ENCODE peak calls at places on chromosome 5, in four cellular contexts. G, Q, W and V are unnamed samples.

GRCh38 chr5:113612060-113612496 is 98.6 kb downstream of the YTHDC2 start:
- DNase-seq in Q (no peak), G (no peak), W (no peak), V (no peak)

GRCh38 chr5:127550652-127551409 is 33.4 kb downstream of the PRRC1 start:
- DNase-seq in W (no peak), Q (no peak), G (no peak), V (no peak)

GRCh38 chr5:163649522-163649921 is 144.1 kb downstream of the MAT2B start:
- DNase-seq in G (no peak), Q (no peak), W (no peak), V (no peak)

GRCh38 chr5:153974131-153974812 is 64.4 kb downstream of the FAM114A2 start:
- DNase-seq in Q (no peak), G (peak), W (peak), V (no peak)

GRCh38 chr5:175920506-175920865 is 47.6 kb downstream of the THOC3 start:
- DNase-seq in Q (no peak), G (no peak), W (no peak), V (no peak)

GRCh38 chr5:7714119-7714518 is 136.8 kb downstream of the CFAP90 start:
- DNase-seq in Q (no peak), W (no peak), G (no peak), V (no peak)

GRCh38 chr5:52989781-52990530 is 804 bp downstream of the ITGA2 start:
- DNase-seq in G (peak), W (peak), Q (peak), V (peak)

GRCh38 chr5:4563400-4563799 is 576.7 kb upstream of the ADAMTS16 start:
- DNase-seq in Q (no peak), G (no peak), W (peak), V (peak)

GRCh38 chr5:72199681-72200080 is 92.4 kb downstream of the MAP1B start:
- DNase-seq in Q (no peak), G (no peak), W (no peak), V (no peak)

GRCh38 chr5:62578540-62578939 is at the start of gene LRRC70:
- DNase-seq in G (no peak), W (peak), Q (no peak), V (no peak)

GRCh38 chr5:76715734-76716455 is at the start of gene F2R:
- DNase-seq in Q (peak), W (peak), G (peak), V (peak)

GRCh38 chr5:36874465-36874864 is 2.1 kb upstream of the NIPBL start:
- DNase-seq in Q (no peak), G (no peak), W (no peak), V (no peak)

GRCh38 chr5:17405976-17406876 is 91.8 kb upstream of the TAF11L2 start:
- DNase-seq in G (no peak), Q (no peak), W (no peak), V (no peak)

GRCh38 chr5:136023935-136024645 is 4.7 kb upstream of the TGFBI start:
- DNase-seq in Q (no peak), W (no peak), G (no peak), V (no peak)

GRCh38 chr5:175092691-175093090 is 351.3 kb downstream of the DRD1 start:
- DNase-seq in G (no peak), W (no peak), Q (no peak), V (no peak)

GRCh38 chr5:38755171-38755570 is 90.6 kb upstream of the OSMR start:
- DNase-seq in W (no peak), Q (no peak), G (no peak), V (no peak)

GRCh38 chr5:60161340-60161934 is 267.9 kb upstream of the PDE4D start:
- DNase-seq in G (no peak), W (no peak), Q (no peak), V (no peak)

GRCh38 chr5:133119233-133119711 is 67.5 kb downstream of the HSPA4 start:
- DNase-seq in W (no peak), G (no peak), Q (no peak), V (no peak)

GRCh38 chr5:136014049-136014516 is 14.7 kb upstream of the TGFBI start:
- DNase-seq in Q (no peak), G (no peak), W (no peak), V (no peak)

GRCh38 chr5:72067682-72068470 is 39.4 kb upstream of the MAP1B start:
- DNase-seq in W (no peak), Q (no peak), G (no peak), V (no peak)

GRCh38 chr5:40238066-40238745 is 441.5 kb upstream of the PTGER4 start:
- DNase-seq in G (no peak), Q (no peak), W (no peak), V (no peak)

GRCh38 chr5:154444559-154445421 is 1.0 kb upstream of the SAP30L start:
- DNase-seq in W (peak), Q (no peak), G (peak), V (peak)

GRCh38 chr5:140221697-140222223 is 46.8 kb downstream of the CYSTM1 start:
- DNase-seq in Q (no peak), G (no peak), W (no peak), V (no peak)

GRCh38 chr5:15286659-15287058 is 213.3 kb upstream of the FBXL7 start:
- DNase-seq in Q (no peak), W (no peak), G (no peak), V (no peak)

GRCh38 chr5:95852567-95852966 is 30.0 kb upstream of the GLRX start:
- DNase-seq in Q (no peak), G (no peak), W (no peak), V (no peak)

GRCh38 chr5:58457040-58457439 is 2.8 kb downstream of the PLK2 start:
- DNase-seq in Q (no peak), W (no peak), G (no peak), V (no peak)

GRCh38 chr5:1171340-1171941 is 30.0 kb upstream of the SLC6A19 start:
- DNase-seq in Q (no peak), W (no peak), G (no peak), V (no peak)

GRCh38 chr5:152644316-152644715 is 239.2 kb upstream of the NMUR2 start:
- DNase-seq in Q (no peak), G (no peak), W (no peak), V (no peak)

GRCh38 chr5:57174850-57175525 is 1.1 kb downstream of the GPBP1 start:
- DNase-seq in G (no peak), W (no peak), Q (no peak), V (no peak)

GRCh38 chr5:77590347-77590746 is 48.2 kb downstream of the OTP start:
- DNase-seq in W (no peak), Q (no peak), G (no peak), V (peak)

GRCh38 chr5:101658433-101658832 is 637.7 kb downstream of the SLCO4C1 start:
- DNase-seq in Q (no peak), G (no peak), W (no peak), V (no peak)

GRCh38 chr5:107558951-107559350 is 111.8 kb downstream of the EFNA5 start:
- DNase-seq in G (no peak), W (peak), Q (no peak), V (peak)

GRCh38 chr5:1182633-1183423 is 18.6 kb upstream of the SLC6A19 start:
- DNase-seq in Q (peak), W (no peak), G (no peak), V (peak)

GRCh38 chr5:38016835-38017234 is 177.0 kb upstream of the GDNF start:
- DNase-seq in Q (no peak), W (no peak), G (no peak), V (no peak)